ENCODE peak calls at places on chromosomes 11 and 22, in five cellular contexts. H is lower leg skin, I is B cell, W is lung, V is tibial artery. Q is an unnamed sample.

GRCh38 chr22:21929253-21929652 is 23.4 kb downstream of the PPM1F start:
- DNase-seq in H (no peak), I (no peak), W (no peak), V (no peak), Q (no peak)

GRCh38 chr11:7514099-7514725 is 413 bp downstream of the PPFIBP2 start:
- DNase-seq in H (peak), I (no peak), W (no peak), V (peak), Q (peak)

GRCh38 chr22:27115816-27116256 is 458.4 kb downstream of the MIAT start:
- DNase-seq in H (no peak), I (no peak), W (no peak), V (peak), Q (no peak)

GRCh38 chr11:113468666-113469345 is 6.4 kb downstream of the DRD2 start:
- DNase-seq in H (no peak), I (no peak), W (no peak), V (no peak), Q (no peak)

GRCh38 chr22:47818496-47818895 is 1056.0 kb downstream of the TBC1D22A start:
- DNase-seq in H (no peak), I (no peak), W (no peak), V (no peak), Q (no peak)

GRCh38 chr11:69465236-69466000 is 16.0 kb upstream of the LINC01488 start:
- DNase-seq in H (no peak), I (no peak), W (no peak), V (no peak), Q (no peak)

GRCh38 chr11:76799061-76799804 is 16.1 kb downstream of the TSKU start:
- DNase-seq in H (peak), I (peak), W (peak), V (peak), Q (peak)

GRCh38 chr11:11280826-11281225 is 72.2 kb downstream of the CSNK2A3 start:
- DNase-seq in H (no peak), I (no peak), W (no peak), V (no peak), Q (no peak)

GRCh38 chr11:40129276-40129675 is 1330.2 kb downstream of the LRRC4C start:
- DNase-seq in H (no peak), I (no peak), W (no peak), V (no peak), Q (no peak)

GRCh38 chr22:36227806-36228205 is 11.5 kb downstream of the APOL2 start:
- DNase-seq in H (no peak), I (no peak), W (no peak), V (no peak), Q (no peak)

GRCh38 chr11:118418770-118419169 is 17.4 kb downstream of the ATP5MG start:
- DNase-seq in H (no peak), I (no peak), W (no peak), V (no peak), Q (no peak)

GRCh38 chr11:112321521-112322172 is 61.0 kb upstream of the PLET1 start:
- DNase-seq in H (peak), I (no peak), W (peak), V (no peak), Q (no peak)

GRCh38 chr22:48652796-48653195 is 1174.9 kb downstream of the BRD1 start:
- DNase-seq in H (no peak), I (no peak), W (no peak), V (no peak), Q (no peak)

GRCh38 chr22:49909476-49910205 is 8.6 kb downstream of the ALG12 start:
- DNase-seq in H (no peak), I (peak), W (no peak), V (no peak), Q (no peak)

GRCh38 chr22:44024288-44024908 is at the start of gene PARVB:
- DNase-seq in H (no peak), I (no peak), W (no peak), V (no peak), Q (peak)

GRCh38 chr11:63622318-63622717 is 8.1 kb upstream of the PLAAT3 start:
- DNase-seq in H (no peak), I (no peak), W (no peak), V (peak), Q (no peak)

GRCh38 chr22:37147186-37147990 is 2.3 kb downstream of the IL2RB start:
- DNase-seq in H (no peak), I (no peak), W (no peak), V (no peak), Q (no peak)

GRCh38 chr11:67372993-67373915 is at the start of gene CLCF1:
- DNase-seq in H (no peak), I (peak), W (peak), V (peak), Q (no peak)

GRCh38 chr11:48384670-48385069 is 18.4 kb upstream of the OR4C5 start:
- DNase-seq in H (no peak), I (no peak), W (no peak), V (no peak), Q (no peak)

GRCh38 chr22:31102441-31103081 is 4.8 kb downstream of the SELENOM start:
- DNase-seq in H (peak), I (no peak), W (no peak), V (peak), Q (no peak)

GRCh38 chr11:10407749-10408472 is 47.2 kb upstream of the AMPD3 start:
- DNase-seq in H (no peak), I (no peak), W (no peak), V (no peak), Q (no peak)

GRCh38 chr22:38136607-38137006 is 26.1 kb upstream of the BAIAP2L2 start:
- DNase-seq in H (no peak), I (no peak), W (no peak), V (no peak), Q (no peak)

GRCh38 chr22:46052331-46052771 is 75.4 kb upstream of the WNT7B start:
- DNase-seq in H (no peak), I (no peak), W (no peak), V (peak), Q (no peak)

GRCh38 chr11:68706237-68706636 is 21.9 kb downstream of the GAL start:
- DNase-seq in H (no peak), I (no peak), W (no peak), V (no peak), Q (no peak)

GRCh38 chr11:24324211-24324610 is 172.6 kb upstream of the LUZP2 start:
- DNase-seq in H (no peak), I (no peak), W (no peak), V (no peak), Q (no peak)

GRCh38 chr11:2881974-2882362 is 3.6 kb downstream of the CDKN1C start:
- DNase-seq in H (no peak), I (no peak), W (no peak), V (peak), Q (no peak)

GRCh38 chr11:9990221-9990973 is 303.6 kb downstream of the SBF2 start:
- DNase-seq in H (no peak), I (no peak), W (no peak), V (no peak), Q (no peak)

GRCh38 chr11:108944486-108945178 is 279.8 kb downstream of the DDX10 start:
- DNase-seq in H (no peak), I (no peak), W (no peak), V (no peak), Q (no peak)

GRCh38 chr11:103532133-103532788 is 423.0 kb downstream of the DYNC2H1 start:
- DNase-seq in H (no peak), I (no peak), W (no peak), V (no peak), Q (no peak)

GRCh38 chr11:67309166-67309565 is 5.8 kb downstream of the SSH3 start:
- DNase-seq in H (no peak), I (no peak), W (no peak), V (no peak), Q (no peak)

GRCh38 chr11:5564259-5565019 is 16.1 kb upstream of the OR52H1 start:
- DNase-seq in H (no peak), I (no peak), W (no peak), V (no peak), Q (no peak)

GRCh38 chr11:119691701-119692546 is 37.1 kb downstream of the NECTIN1 start:
- DNase-seq in H (peak), I (no peak), W (no peak), V (no peak), Q (no peak)

GRCh38 chr11:109960831-109961230 is 132.4 kb upstream of the ZC3H12C start:
- DNase-seq in H (peak), I (no peak), W (peak), V (no peak), Q (no peak)

GRCh38 chr11:123429851-123430735 is at the start of gene GRAMD1B:
- DNase-seq in H (no peak), I (peak), W (peak), V (no peak), Q (peak)

GRCh38 chr11:63915961-63916836 is 765 bp downstream of the RCOR2 start:
- DNase-seq in H (no peak), I (no peak), W (no peak), V (peak), Q (no peak)

GRCh38 chr11:128633384-128633965 is 46.1 kb upstream of the ETS1 start:
- DNase-seq in H (no peak), I (no peak), W (no peak), V (no peak), Q (no peak)

GRCh38 chr11:128630367-128631230 is 43.2 kb upstream of the ETS1 start:
- DNase-seq in H (peak), I (peak), W (peak), V (peak), Q (peak)

GRCh38 chr11:128629516-128630106 is 42.3 kb upstream of the ETS1 start:
- DNase-seq in H (no peak), I (no peak), W (no peak), V (no peak), Q (no peak)

GRCh38 chr11:128634395-128634794 is 47.0 kb upstream of the ETS1 start:
- DNase-seq in H (no peak), I (no peak), W (no peak), V (no peak), Q (no peak)

GRCh38 chr11:128632151-128632791 is 44.9 kb upstream of the ETS1 start:
- DNase-seq in H (no peak), I (peak), W (no peak), V (no peak), Q (no peak)
- TF ChIP-seq CTCF in H (no peak), I (peak), W (peak), V (peak), Q (peak)

GRCh38 chr22:17748555-17749353 is 25.5 kb downstream of the BID start:
- DNase-seq in H (no peak), I (no peak), W (no peak), V (no peak), Q (no peak)
- TF ChIP-seq CTCF in H (no peak), I (no peak), W (no peak), V (no peak), Q (no peak)

DNA sequence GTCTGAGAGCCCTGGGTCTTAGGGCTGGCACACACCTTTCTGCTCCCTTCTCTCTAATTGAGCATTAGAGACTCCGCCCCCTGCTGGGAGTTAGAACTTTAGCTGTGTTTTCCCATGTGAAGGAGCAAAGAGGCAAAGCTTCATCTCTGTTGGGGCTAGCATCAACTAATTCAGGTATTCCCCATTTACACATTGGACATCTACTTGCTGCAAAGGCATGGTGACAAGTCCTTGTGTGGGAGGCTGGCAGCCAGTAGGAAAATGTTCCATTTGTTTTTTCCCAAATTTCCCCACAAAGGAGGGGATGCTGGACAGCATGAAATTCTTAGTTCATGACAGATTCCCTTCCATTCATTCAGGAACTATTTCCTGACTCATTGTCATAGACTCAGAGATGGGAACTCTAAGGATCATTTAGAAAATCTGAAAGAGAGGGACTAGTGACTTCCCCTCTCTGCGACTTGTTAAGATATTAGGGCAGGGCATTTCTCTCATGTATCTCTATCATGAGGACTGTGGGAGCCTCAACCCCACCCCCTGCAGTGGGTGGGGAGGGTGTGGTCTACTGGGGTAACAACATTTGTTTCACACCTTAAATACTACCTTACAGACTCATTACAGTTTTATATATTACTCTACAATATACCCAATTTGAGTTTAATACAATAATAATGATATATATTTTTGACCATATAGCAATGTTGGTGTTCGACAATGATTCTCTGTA is 3.7 kb downstream of the CD44 start:
- DNase-seq in H (no peak), I (no peak), W (no peak), V (no peak), Q (no peak)
- TF ChIP-seq CTCF in H (no peak), I (no peak), W (no peak), V (no peak), Q (no peak)

GRCh38 chr11:124798991-124799383 is 1.2 kb downstream of the MSANTD2 start:
- DNase-seq in H (no peak), I (no peak), W (peak), V (no peak), Q (no peak)

GRCh38 chr11:124800226-124800929 is at the start of gene MSANTD2:
- DNase-seq in H (peak), I (peak), W (peak), V (peak), Q (peak)

GRCh38 chr11:124801636-124802312 is 1.6 kb upstream of the MSANTD2 start:
- DNase-seq in H (no peak), I (no peak), W (no peak), V (no peak), Q (no peak)

GRCh38 chr11:124801014-124801413 is 808 bp upstream of the MSANTD2 start:
- DNase-seq in H (no peak), I (no peak), W (no peak), V (no peak), Q (no peak)

DNA sequence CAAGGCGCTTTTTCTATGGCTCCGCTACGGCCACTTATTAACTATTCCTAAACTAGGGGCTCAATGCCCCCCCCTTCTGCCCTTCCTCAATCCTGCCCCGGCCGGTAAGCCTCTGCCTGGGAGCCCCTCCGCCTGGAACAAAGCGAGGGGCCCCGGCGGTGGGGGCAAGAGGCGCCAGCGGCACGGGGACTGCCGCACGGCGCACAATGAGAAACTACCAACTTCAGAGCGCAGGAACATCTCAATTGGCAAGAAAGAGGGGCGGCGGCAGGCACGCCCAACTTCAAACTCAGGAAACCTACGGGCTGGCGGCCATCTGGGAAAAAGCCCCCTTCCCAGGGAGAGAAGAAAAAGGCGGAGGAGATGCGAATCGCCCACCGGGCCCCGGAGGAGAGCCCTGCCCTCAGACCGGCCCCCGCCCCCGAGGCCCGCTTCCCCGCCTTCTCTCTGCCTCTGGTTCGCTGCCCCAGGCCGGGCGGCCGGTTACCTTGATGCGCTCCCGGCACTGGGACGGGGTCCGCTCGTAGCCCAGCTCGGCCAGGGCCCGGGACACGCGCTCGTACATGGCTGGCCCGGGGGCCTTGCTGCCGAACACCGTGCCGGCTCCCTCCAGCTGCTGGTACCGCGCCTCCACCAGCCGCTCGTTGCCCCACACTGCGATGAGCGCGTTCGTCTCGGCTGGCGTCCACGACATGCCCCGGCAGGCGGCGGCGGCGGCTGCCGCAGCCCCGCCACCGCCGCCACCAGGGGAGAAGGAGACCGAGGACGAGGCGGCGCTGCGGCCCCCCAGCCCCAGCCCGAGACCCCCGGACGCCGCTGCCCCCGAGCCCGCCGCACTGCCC is 601 bp downstream of the MSANTD2 start:
- DNase-seq in H (peak), I (peak), W (peak), V (peak), Q (peak)
- TF ChIP-seq CTCF in H (no peak), I (peak), W (no peak), V (no peak), Q (no peak)